ENCODE peak calls at places on chromosomes 5 and 9, in nine cellular contexts. One of them, this sample, is unnamed. For H3K27me3 and H3K4me1, the result is how much of the 10 kb centered on the place peaks cover.

GRCh38 chr5:67319935-67320725 is 123.5 kb upstream of the CD180 start:
- DNase-seq in upper lobe of right lung: no peak
- DNase-seq in body of pancreas: no peak
- DNase-seq in tibial nerve: no peak
- DNase-seq in GM23248: no peak
- DNase-seq in CD4-positive, CD25-positive, alpha-beta regulatory T cell: no peak
- DNase-seq in cardiac muscle cell: no peak
- DNase-seq in fibroblast of lung: peak
- DNase-seq in heart right ventricle: no peak
- DNase-seq in this sample: no peak

GRCh38 chr5:59810041-59810440 is 83.5 kb downstream of the PDE4D start:
- DNase-seq in CD4-positive, CD25-positive, alpha-beta regulatory T cell: peak
- DNase-seq in fibroblast of lung: peak
- DNase-seq in cardiac muscle cell: peak
- DNase-seq in body of pancreas: peak
- DNase-seq in heart right ventricle: peak
- DNase-seq in GM23248: peak
- DNase-seq in upper lobe of right lung: peak
- DNase-seq in tibial nerve: peak
- DNase-seq in this sample: no peak

GRCh38 chr5:44536650-44537260 is 147.5 kb upstream of the FGF10 start:
- DNase-seq in GM23248: peak
- DNase-seq in CD4-positive, CD25-positive, alpha-beta regulatory T cell: peak
- DNase-seq in heart right ventricle: no peak
- DNase-seq in tibial nerve: no peak
- DNase-seq in cardiac muscle cell: peak
- DNase-seq in fibroblast of lung: no peak
- DNase-seq in body of pancreas: peak
- DNase-seq in upper lobe of right lung: no peak
- DNase-seq in this sample: no peak

GRCh38 chr5:149172709-149173505 is 31.6 kb downstream of the ABLIM3 start:
- DNase-seq in upper lobe of right lung: no peak
- DNase-seq in GM23248: peak
- DNase-seq in CD4-positive, CD25-positive, alpha-beta regulatory T cell: no peak
- DNase-seq in tibial nerve: no peak
- DNase-seq in fibroblast of lung: no peak
- DNase-seq in body of pancreas: no peak
- DNase-seq in heart right ventricle: no peak
- DNase-seq in cardiac muscle cell: no peak
- DNase-seq in this sample: no peak

GRCh38 chr5:98940586-98940985 is 11.8 kb upstream of the CHD1 start:
- DNase-seq in upper lobe of right lung: no peak
- DNase-seq in CD4-positive, CD25-positive, alpha-beta regulatory T cell: no peak
- DNase-seq in GM23248: peak
- DNase-seq in body of pancreas: no peak
- DNase-seq in fibroblast of lung: peak
- DNase-seq in cardiac muscle cell: peak
- DNase-seq in heart right ventricle: no peak
- DNase-seq in tibial nerve: no peak
- DNase-seq in this sample: no peak

GRCh38 chr5:179164331-179165311 is 104.4 kb downstream of the ZNF354C start:
- DNase-seq in GM23248: no peak
- DNase-seq in body of pancreas: peak
- DNase-seq in heart right ventricle: no peak
- DNase-seq in CD4-positive, CD25-positive, alpha-beta regulatory T cell: no peak
- DNase-seq in upper lobe of right lung: peak
- DNase-seq in tibial nerve: no peak
- DNase-seq in cardiac muscle cell: no peak
- DNase-seq in fibroblast of lung: no peak
- DNase-seq in this sample: no peak

GRCh38 chr5:1320436-1321344 is 24.2 kb downstream of the CLPTM1L start:
- DNase-seq in CD4-positive, CD25-positive, alpha-beta regulatory T cell: no peak
- DNase-seq in upper lobe of right lung: peak
- DNase-seq in tibial nerve: no peak
- DNase-seq in heart right ventricle: no peak
- DNase-seq in body of pancreas: no peak
- DNase-seq in cardiac muscle cell: no peak
- DNase-seq in fibroblast of lung: no peak
- DNase-seq in GM23248: no peak
- DNase-seq in this sample: no peak

GRCh38 chr9:121075251-121076036 is 689 bp downstream of the CNTRL start:
- DNase-seq in upper lobe of right lung: no peak
- DNase-seq in GM23248: peak
- DNase-seq in fibroblast of lung: no peak
- DNase-seq in cardiac muscle cell: no peak
- DNase-seq in heart right ventricle: no peak
- DNase-seq in body of pancreas: no peak
- DNase-seq in CD4-positive, CD25-positive, alpha-beta regulatory T cell: peak
- DNase-seq in tibial nerve: no peak
- DNase-seq in this sample: no peak

GRCh38 chr9:78565481-78565880 is 268.6 kb downstream of the PSAT1 start:
- DNase-seq in tibial nerve: no peak
- DNase-seq in fibroblast of lung: no peak
- DNase-seq in heart right ventricle: no peak
- DNase-seq in GM23248: no peak
- DNase-seq in upper lobe of right lung: no peak
- DNase-seq in cardiac muscle cell: no peak
- DNase-seq in body of pancreas: no peak
- DNase-seq in CD4-positive, CD25-positive, alpha-beta regulatory T cell: no peak
- DNase-seq in this sample: no peak

GRCh38 chr5:87027570-87027969 is 240.1 kb upstream of the RASA1 start:
- DNase-seq in upper lobe of right lung: no peak
- DNase-seq in tibial nerve: no peak
- DNase-seq in CD4-positive, CD25-positive, alpha-beta regulatory T cell: no peak
- DNase-seq in fibroblast of lung: no peak
- DNase-seq in heart right ventricle: no peak
- DNase-seq in GM23248: no peak
- DNase-seq in cardiac muscle cell: no peak
- DNase-seq in body of pancreas: no peak
- DNase-seq in this sample: no peak

GRCh38 chr9:92180669-92181181 is 65.5 kb upstream of the SPTLC1 start:
- DNase-seq in upper lobe of right lung: no peak
- DNase-seq in CD4-positive, CD25-positive, alpha-beta regulatory T cell: no peak
- DNase-seq in body of pancreas: no peak
- DNase-seq in GM23248: peak
- DNase-seq in fibroblast of lung: peak
- DNase-seq in heart right ventricle: no peak
- DNase-seq in tibial nerve: no peak
- DNase-seq in cardiac muscle cell: peak
- DNase-seq in this sample: no peak

GRCh38 chr5:153654444-153654843 is 164.0 kb downstream of the GRIA1 start:
- DNase-seq in GM23248: peak
- DNase-seq in cardiac muscle cell: no peak
- DNase-seq in heart right ventricle: no peak
- DNase-seq in tibial nerve: no peak
- DNase-seq in fibroblast of lung: peak
- DNase-seq in upper lobe of right lung: no peak
- DNase-seq in body of pancreas: no peak
- DNase-seq in CD4-positive, CD25-positive, alpha-beta regulatory T cell: no peak
- DNase-seq in this sample: no peak

GRCh38 chr5:156380846-156381245 is 53.9 kb downstream of the SGCD start:
- DNase-seq in heart right ventricle: no peak
- DNase-seq in body of pancreas: no peak
- DNase-seq in upper lobe of right lung: no peak
- DNase-seq in cardiac muscle cell: peak
- DNase-seq in CD4-positive, CD25-positive, alpha-beta regulatory T cell: no peak
- DNase-seq in fibroblast of lung: peak
- DNase-seq in GM23248: peak
- DNase-seq in tibial nerve: no peak
- DNase-seq in this sample: no peak

GRCh38 chr5:32538031-32538547 is 47.3 kb upstream of the SUB1 start:
- DNase-seq in GM23248: no peak
- DNase-seq in fibroblast of lung: no peak
- DNase-seq in tibial nerve: no peak
- DNase-seq in CD4-positive, CD25-positive, alpha-beta regulatory T cell: peak
- DNase-seq in heart right ventricle: peak
- DNase-seq in upper lobe of right lung: no peak
- DNase-seq in body of pancreas: no peak
- DNase-seq in cardiac muscle cell: peak
- DNase-seq in this sample: no peak

GRCh38 chr9:72305102-72305546 is 59.9 kb downstream of the ZFAND5 start:
- DNase-seq in fibroblast of lung: peak
- DNase-seq in cardiac muscle cell: peak
- DNase-seq in GM23248: peak
- DNase-seq in heart right ventricle: peak
- DNase-seq in upper lobe of right lung: peak
- DNase-seq in body of pancreas: peak
- DNase-seq in CD4-positive, CD25-positive, alpha-beta regulatory T cell: peak
- DNase-seq in tibial nerve: no peak
- DNase-seq in this sample: peak

GRCh38 chr5:31196309-31196708 is 2.8 kb downstream of the CDH6 start:
- DNase-seq in CD4-positive, CD25-positive, alpha-beta regulatory T cell: no peak
- DNase-seq in upper lobe of right lung: no peak
- DNase-seq in heart right ventricle: no peak
- DNase-seq in cardiac muscle cell: peak
- DNase-seq in fibroblast of lung: peak
- DNase-seq in body of pancreas: no peak
- DNase-seq in tibial nerve: no peak
- DNase-seq in GM23248: peak
- DNase-seq in this sample: no peak

GRCh38 chr9:69027355-69028097 is 8.0 kb upstream of the FXN start:
- DNase-seq in tibial nerve: no peak
- DNase-seq in GM23248: peak
- DNase-seq in CD4-positive, CD25-positive, alpha-beta regulatory T cell: peak
- DNase-seq in upper lobe of right lung: no peak
- DNase-seq in fibroblast of lung: peak
- DNase-seq in cardiac muscle cell: peak
- DNase-seq in heart right ventricle: no peak
- DNase-seq in body of pancreas: peak
- DNase-seq in this sample: no peak

GRCh38 chr5:57495285-57495684 is 12.7 kb upstream of the ACTBL2 start:
- DNase-seq in heart right ventricle: no peak
- DNase-seq in fibroblast of lung: no peak
- DNase-seq in cardiac muscle cell: no peak
- DNase-seq in CD4-positive, CD25-positive, alpha-beta regulatory T cell: peak
- DNase-seq in tibial nerve: no peak
- DNase-seq in upper lobe of right lung: no peak
- DNase-seq in GM23248: no peak
- DNase-seq in body of pancreas: no peak
- DNase-seq in this sample: no peak

GRCh38 chr9:28155067-28155466 is 581.8 kb upstream of the C9orf72 start:
- DNase-seq in tibial nerve: no peak
- DNase-seq in CD4-positive, CD25-positive, alpha-beta regulatory T cell: no peak
- DNase-seq in body of pancreas: no peak
- DNase-seq in cardiac muscle cell: no peak
- DNase-seq in fibroblast of lung: no peak
- DNase-seq in heart right ventricle: no peak
- DNase-seq in upper lobe of right lung: no peak
- DNase-seq in GM23248: no peak
- DNase-seq in this sample: no peak

GRCh38 chr5:2740051-2740848 is 11.2 kb downstream of the IRX2 start:
- DNase-seq in upper lobe of right lung: peak
- DNase-seq in GM23248: peak
- DNase-seq in fibroblast of lung: no peak
- DNase-seq in CD4-positive, CD25-positive, alpha-beta regulatory T cell: no peak
- DNase-seq in tibial nerve: no peak
- DNase-seq in body of pancreas: no peak
- DNase-seq in heart right ventricle: no peak
- DNase-seq in cardiac muscle cell: no peak
- DNase-seq in this sample: no peak
- H3K27me3 ChIP-seq in upper lobe of right lung: half or more
- H3K27me3 ChIP-seq in GM23248: under half
- H3K27me3 ChIP-seq in fibroblast of lung: under half
- H3K27me3 ChIP-seq in CD4-positive, CD25-positive, alpha-beta regulatory T cell: under half
- H3K27me3 ChIP-seq in tibial nerve: under half
- H3K27me3 ChIP-seq in body of pancreas: under half
- H3K27me3 ChIP-seq in heart right ventricle: half or more
- H3K27me3 ChIP-seq in cardiac muscle cell: half or more
- H3K27me3 ChIP-seq in this sample: under half

DNA sequence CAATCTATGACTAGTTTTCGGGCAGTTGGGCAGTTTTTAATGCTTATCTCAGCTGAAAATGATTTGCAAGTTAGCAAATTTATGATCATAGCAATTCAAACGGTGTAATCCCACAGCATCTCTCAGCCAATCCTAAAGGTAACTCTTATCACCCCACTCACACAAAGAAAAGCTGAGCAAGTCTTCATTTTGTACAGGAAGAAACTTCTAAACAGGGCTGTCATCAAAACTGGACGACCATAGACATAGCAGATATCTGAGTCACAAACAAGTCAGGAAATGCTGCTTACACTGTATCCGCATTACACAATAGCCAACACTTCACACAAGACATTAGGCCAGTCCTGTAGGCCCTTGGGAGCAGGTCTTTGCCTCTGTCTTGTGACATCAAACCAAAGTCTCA is 2.6 kb upstream of the ENC1 start:
- DNase-seq in fibroblast of lung: peak
- DNase-seq in GM23248: peak
- DNase-seq in CD4-positive, CD25-positive, alpha-beta regulatory T cell: no peak
- DNase-seq in heart right ventricle: no peak
- DNase-seq in upper lobe of right lung: no peak
- DNase-seq in tibial nerve: no peak
- DNase-seq in body of pancreas: no peak
- DNase-seq in cardiac muscle cell: peak
- DNase-seq in this sample: no peak
- H3K4me1 ChIP-seq in fibroblast of lung: under half
- H3K4me1 ChIP-seq in GM23248: under half
- H3K4me1 ChIP-seq in CD4-positive, CD25-positive, alpha-beta regulatory T cell: under half
- H3K4me1 ChIP-seq in heart right ventricle: under half
- H3K4me1 ChIP-seq in upper lobe of right lung: under half
- H3K4me1 ChIP-seq in tibial nerve: under half
- H3K4me1 ChIP-seq in body of pancreas: under half
- H3K4me1 ChIP-seq in cardiac muscle cell: under half
- H3K4me1 ChIP-seq in this sample: under half

GRCh38 chr9:132591751-132592314 is 9.4 kb downstream of the BARHL1 start:
- DNase-seq in body of pancreas: no peak
- DNase-seq in tibial nerve: no peak
- DNase-seq in cardiac muscle cell: no peak
- DNase-seq in fibroblast of lung: no peak
- DNase-seq in upper lobe of right lung: no peak
- DNase-seq in heart right ventricle: no peak
- DNase-seq in GM23248: no peak
- DNase-seq in CD4-positive, CD25-positive, alpha-beta regulatory T cell: no peak
- DNase-seq in this sample: no peak
- H3K27me3 ChIP-seq in body of pancreas: under half
- H3K27me3 ChIP-seq in tibial nerve: under half
- H3K27me3 ChIP-seq in cardiac muscle cell: half or more
- H3K27me3 ChIP-seq in fibroblast of lung: under half
- H3K27me3 ChIP-seq in upper lobe of right lung: half or more
- H3K27me3 ChIP-seq in heart right ventricle: half or more
- H3K27me3 ChIP-seq in GM23248: under half
- H3K27me3 ChIP-seq in CD4-positive, CD25-positive, alpha-beta regulatory T cell: under half
- H3K27me3 ChIP-seq in this sample: under half

GRCh38 chr9:133713211-133713959 is 24.8 kb downstream of the SARDH start:
- DNase-seq in fibroblast of lung: no peak
- DNase-seq in GM23248: no peak
- DNase-seq in upper lobe of right lung: peak
- DNase-seq in cardiac muscle cell: no peak
- DNase-seq in body of pancreas: no peak
- DNase-seq in CD4-positive, CD25-positive, alpha-beta regulatory T cell: no peak
- DNase-seq in tibial nerve: no peak
- DNase-seq in heart right ventricle: no peak
- DNase-seq in this sample: no peak
- H3K4me1 ChIP-seq in fibroblast of lung: under half
- H3K4me1 ChIP-seq in GM23248: under half
- H3K4me1 ChIP-seq in upper lobe of right lung: under half
- H3K4me1 ChIP-seq in cardiac muscle cell: under half
- H3K4me1 ChIP-seq in body of pancreas: under half
- H3K4me1 ChIP-seq in CD4-positive, CD25-positive, alpha-beta regulatory T cell: under half
- H3K4me1 ChIP-seq in tibial nerve: under half
- H3K4me1 ChIP-seq in heart right ventricle: under half
- H3K4me1 ChIP-seq in this sample: under half

GRCh38 chr9:135224286-135224871 is 136.9 kb downstream of the OLFM1 start:
- DNase-seq in tibial nerve: no peak
- DNase-seq in heart right ventricle: peak
- DNase-seq in CD4-positive, CD25-positive, alpha-beta regulatory T cell: no peak
- DNase-seq in fibroblast of lung: no peak
- DNase-seq in GM23248: no peak
- DNase-seq in cardiac muscle cell: no peak
- DNase-seq in body of pancreas: peak
- DNase-seq in upper lobe of right lung: peak
- DNase-seq in this sample: no peak
- H3K27me3 ChIP-seq in tibial nerve: under half
- H3K27me3 ChIP-seq in heart right ventricle: under half
- H3K27me3 ChIP-seq in CD4-positive, CD25-positive, alpha-beta regulatory T cell: under half
- H3K27me3 ChIP-seq in fibroblast of lung: under half
- H3K27me3 ChIP-seq in GM23248: under half
- H3K27me3 ChIP-seq in cardiac muscle cell: under half
- H3K27me3 ChIP-seq in body of pancreas: under half
- H3K27me3 ChIP-seq in upper lobe of right lung: under half
- H3K27me3 ChIP-seq in this sample: under half